ENCODE peak calls at places on chromosomes 1 and 21, in four cellular contexts. One of them, this sample, is unnamed. For H3K27me3, the result is how much of the 10 kb centered on the place peaks cover.

GRCh38 chr1:84869750-84870149 is 23.3 kb downstream of the LPAR3 start:
- DNase-seq in mesendoderm: no peak
- DNase-seq in GM23248: peak
- DNase-seq in dorsolateral prefrontal cortex: no peak
- DNase-seq in this sample: no peak

GRCh38 chr1:169779150-169779549 is 15.6 kb downstream of the METTL18 start:
- DNase-seq in GM23248: no peak
- DNase-seq in dorsolateral prefrontal cortex: no peak
- DNase-seq in mesendoderm: no peak
- DNase-seq in this sample: peak

GRCh38 chr1:231395996-231396385 is 26.1 kb downstream of the EGLN1 start:
- DNase-seq in GM23248: no peak
- DNase-seq in dorsolateral prefrontal cortex: no peak
- DNase-seq in mesendoderm: no peak
- DNase-seq in this sample: no peak

GRCh38 chr1:235203428-235203827 is 42.4 kb upstream of the RBM34 start:
- DNase-seq in GM23248: no peak
- DNase-seq in dorsolateral prefrontal cortex: no peak
- DNase-seq in mesendoderm: no peak
- DNase-seq in this sample: no peak

GRCh38 chr1:151881479-151881878 is 27.8 kb downstream of the THEM4 start:
- DNase-seq in mesendoderm: no peak
- DNase-seq in GM23248: no peak
- DNase-seq in dorsolateral prefrontal cortex: no peak
- DNase-seq in this sample: no peak

GRCh38 chr1:22502167-22502566 is 50.5 kb downstream of the ZBTB40 start:
- DNase-seq in mesendoderm: no peak
- DNase-seq in dorsolateral prefrontal cortex: no peak
- DNase-seq in GM23248: no peak
- DNase-seq in this sample: no peak

GRCh38 chr1:24047101-24047459 is 64.9 kb downstream of the MYOM3 start:
- DNase-seq in dorsolateral prefrontal cortex: no peak
- DNase-seq in mesendoderm: peak
- DNase-seq in GM23248: peak
- DNase-seq in this sample: no peak

GRCh38 chr1:39574646-39575045 is 1.9 kb downstream of the PABPC4 start:
- DNase-seq in GM23248: peak
- DNase-seq in dorsolateral prefrontal cortex: no peak
- DNase-seq in mesendoderm: peak
- DNase-seq in this sample: no peak

GRCh38 chr1:195939844-195940243 is 668.4 kb downstream of the KCNT2 start:
- DNase-seq in GM23248: peak
- DNase-seq in mesendoderm: peak
- DNase-seq in dorsolateral prefrontal cortex: no peak
- DNase-seq in this sample: peak

GRCh38 chr1:153402226-153402625 is 11.4 kb upstream of the S100A8 start:
- DNase-seq in dorsolateral prefrontal cortex: no peak
- DNase-seq in GM23248: no peak
- DNase-seq in mesendoderm: no peak
- DNase-seq in this sample: no peak

GRCh38 chr1:113040041-113040440 is 33.0 kb upstream of the LRIG2 start:
- DNase-seq in GM23248: no peak
- DNase-seq in mesendoderm: peak
- DNase-seq in dorsolateral prefrontal cortex: no peak
- DNase-seq in this sample: no peak

GRCh38 chr1:206419250-206419649 is 51.0 kb upstream of the IKBKE start:
- DNase-seq in dorsolateral prefrontal cortex: no peak
- DNase-seq in GM23248: peak
- DNase-seq in mesendoderm: peak
- DNase-seq in this sample: no peak

GRCh38 chr1:239858058-239858457 is 233.6 kb upstream of the FMN2 start:
- DNase-seq in mesendoderm: no peak
- DNase-seq in GM23248: no peak
- DNase-seq in dorsolateral prefrontal cortex: no peak
- DNase-seq in this sample: peak

GRCh38 chr1:68384872-68385390 is 64.8 kb downstream of the RPE65 start:
- DNase-seq in dorsolateral prefrontal cortex: no peak
- DNase-seq in GM23248: peak
- DNase-seq in mesendoderm: no peak
- DNase-seq in this sample: peak

GRCh38 chr1:186183219-186183618 is 191.8 kb downstream of the TPR start:
- DNase-seq in GM23248: peak
- DNase-seq in dorsolateral prefrontal cortex: no peak
- DNase-seq in mesendoderm: no peak
- DNase-seq in this sample: peak

GRCh38 chr1:48251858-48252257 is 29.3 kb downstream of the SLC5A9 start:
- DNase-seq in dorsolateral prefrontal cortex: no peak
- DNase-seq in mesendoderm: no peak
- DNase-seq in GM23248: no peak
- DNase-seq in this sample: no peak

GRCh38 chr1:4702927-4703326 is 48.5 kb downstream of the AJAP1 start:
- DNase-seq in dorsolateral prefrontal cortex: no peak
- DNase-seq in GM23248: peak
- DNase-seq in mesendoderm: no peak
- DNase-seq in this sample: no peak

GRCh38 chr21:26070822-26071425 is 99.6 kb downstream of the APP start:
- DNase-seq in GM23248: peak
- DNase-seq in mesendoderm: peak
- DNase-seq in dorsolateral prefrontal cortex: no peak
- DNase-seq in this sample: peak

GRCh38 chr21:34690041-34690792 is 21.4 kb downstream of the CLIC6 start:
- DNase-seq in GM23248: no peak
- DNase-seq in mesendoderm: no peak
- DNase-seq in dorsolateral prefrontal cortex: no peak
- DNase-seq in this sample: no peak

GRCh38 chr1:183070923-183071618 is 47.9 kb downstream of the LAMC1 start:
- DNase-seq in mesendoderm: peak
- DNase-seq in dorsolateral prefrontal cortex: no peak
- DNase-seq in GM23248: peak
- DNase-seq in this sample: peak

GRCh38 chr1:116020668-116021272 is 44.5 kb downstream of the SLC22A15 start:
- DNase-seq in dorsolateral prefrontal cortex: peak
- DNase-seq in GM23248: peak
- DNase-seq in mesendoderm: peak
- DNase-seq in this sample: peak

GRCh38 chr1:94927405-94928175 is 680 bp upstream of the CNN3 start:
- DNase-seq in mesendoderm: peak
- DNase-seq in GM23248: peak
- DNase-seq in dorsolateral prefrontal cortex: peak
- DNase-seq in this sample: peak

GRCh38 chr1:66980745-66981367 is 56.1 kb downstream of the MIER1 start:
- DNase-seq in dorsolateral prefrontal cortex: no peak
- DNase-seq in GM23248: peak
- DNase-seq in mesendoderm: no peak
- DNase-seq in this sample: no peak

GRCh38 chr1:64875101-64875500 is 91.2 kb downstream of the JAK1 start:
- DNase-seq in mesendoderm: no peak
- DNase-seq in dorsolateral prefrontal cortex: no peak
- DNase-seq in GM23248: no peak
- DNase-seq in this sample: no peak

GRCh38 chr1:6593810-6594209 is 8.9 kb downstream of the KLHL21 start:
- DNase-seq in GM23248: no peak
- DNase-seq in mesendoderm: no peak
- DNase-seq in dorsolateral prefrontal cortex: no peak
- DNase-seq in this sample: no peak

GRCh38 chr1:203124546-203125317 is 2.8 kb upstream of the ADORA1 start:
- DNase-seq in dorsolateral prefrontal cortex: no peak
- DNase-seq in mesendoderm: no peak
- DNase-seq in GM23248: peak
- DNase-seq in this sample: no peak

GRCh38 chr1:228240411-228241240 is 32.8 kb downstream of the OBSCN start:
- DNase-seq in mesendoderm: no peak
- DNase-seq in dorsolateral prefrontal cortex: no peak
- DNase-seq in GM23248: no peak
- DNase-seq in this sample: no peak

GRCh38 chr1:84892657-84893618 is at the start of gene LPAR3:
- DNase-seq in mesendoderm: peak
- DNase-seq in GM23248: peak
- DNase-seq in dorsolateral prefrontal cortex: no peak
- DNase-seq in this sample: peak

DNA sequence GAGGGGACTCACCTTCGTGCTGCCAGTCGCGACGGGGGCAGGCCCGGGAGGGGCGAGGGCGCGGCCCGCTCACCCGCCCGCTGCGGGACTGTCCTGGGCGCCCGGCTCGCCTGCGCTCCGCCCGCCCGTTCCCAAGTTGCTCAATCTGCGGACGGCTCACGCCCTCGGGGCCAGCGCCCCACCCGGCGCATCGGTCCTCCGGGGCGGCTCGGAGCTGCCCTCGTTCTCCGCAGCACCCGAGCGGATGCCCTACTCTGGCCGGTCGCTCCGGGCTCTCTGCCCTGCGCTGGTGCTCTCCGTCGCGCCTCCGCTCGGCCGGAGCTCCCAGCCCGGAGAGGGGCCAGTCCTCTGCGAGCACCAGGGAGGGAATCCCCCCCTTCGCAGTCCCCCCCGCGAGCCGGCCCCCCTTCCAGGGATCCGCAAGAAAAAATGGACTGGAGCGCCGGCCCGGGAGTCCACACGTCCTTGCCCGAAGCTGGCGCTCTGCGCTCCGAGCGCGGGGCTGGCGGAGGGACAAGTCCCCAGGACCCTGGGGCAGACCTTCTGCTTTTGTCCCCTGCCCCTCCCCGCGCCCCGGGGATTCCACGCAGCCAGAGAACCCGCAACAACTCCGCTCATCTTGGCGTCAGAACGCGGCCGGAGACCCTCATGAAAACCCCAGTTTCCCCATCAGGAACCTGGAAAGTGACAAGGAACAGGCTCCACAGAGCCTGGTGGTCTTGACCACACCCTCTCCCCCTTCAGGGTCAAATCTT is at the start of gene RSPO1:
- DNase-seq in dorsolateral prefrontal cortex: no peak
- DNase-seq in mesendoderm: peak
- DNase-seq in GM23248: peak
- DNase-seq in this sample: no peak
- H3K4me3 ChIP-seq in dorsolateral prefrontal cortex: peak
- H3K4me3 ChIP-seq in mesendoderm: no peak
- H3K4me3 ChIP-seq in GM23248: peak
- H3K4me3 ChIP-seq in this sample: no peak

DNA sequence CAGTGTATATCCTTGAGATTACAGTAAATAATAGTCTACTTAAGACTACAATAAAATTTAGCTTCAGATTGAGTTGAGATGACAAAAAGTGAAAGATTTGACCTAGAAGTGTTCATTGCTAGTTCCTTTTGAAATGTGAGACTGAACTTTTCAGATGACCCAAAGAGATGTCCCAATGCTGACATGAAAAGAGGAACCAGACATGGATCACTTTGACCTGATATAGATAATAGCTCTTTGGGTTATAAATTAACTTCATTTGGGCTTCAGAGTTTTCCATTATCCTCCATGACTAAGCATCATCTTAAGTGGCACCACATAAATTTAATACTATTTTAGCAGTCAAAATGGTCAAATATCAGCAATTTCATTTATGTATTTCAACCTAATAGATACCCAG is 25.7 kb upstream of the OR10J5 start:
- DNase-seq in mesendoderm: no peak
- DNase-seq in GM23248: no peak
- DNase-seq in dorsolateral prefrontal cortex: no peak
- DNase-seq in this sample: no peak
- H3K27ac ChIP-seq in mesendoderm: no peak
- H3K27ac ChIP-seq in GM23248: no peak
- H3K27ac ChIP-seq in dorsolateral prefrontal cortex: no peak
- H3K27ac ChIP-seq in this sample: no peak

GRCh38 chr21:32477424-32477745 is 64.9 kb downstream of the EVA1C start:
- DNase-seq in mesendoderm: no peak
- DNase-seq in GM23248: no peak
- DNase-seq in dorsolateral prefrontal cortex: no peak
- DNase-seq in this sample: peak
- H3K27me3 ChIP-seq in mesendoderm: under half
- H3K27me3 ChIP-seq in GM23248: under half
- H3K27me3 ChIP-seq in dorsolateral prefrontal cortex: under half
- H3K27me3 ChIP-seq in this sample: under half

GRCh38 chr1:20359451-20360330 is 69.0 kb downstream of the VWA5B1 start:
- DNase-seq in dorsolateral prefrontal cortex: no peak
- DNase-seq in mesendoderm: no peak
- DNase-seq in GM23248: no peak
- DNase-seq in this sample: no peak

GRCh38 chr1:20362856-20363255 is 72.2 kb downstream of the VWA5B1 start:
- DNase-seq in mesendoderm: no peak
- DNase-seq in GM23248: no peak
- DNase-seq in dorsolateral prefrontal cortex: no peak
- DNase-seq in this sample: no peak

GRCh38 chr1:20361805-20362381 is 71.2 kb downstream of the VWA5B1 start:
- DNase-seq in GM23248: peak
- DNase-seq in mesendoderm: peak
- DNase-seq in dorsolateral prefrontal cortex: peak
- DNase-seq in this sample: peak

GRCh38 chr1:20358761-20359263 is 68.1 kb downstream of the VWA5B1 start:
- DNase-seq in mesendoderm: no peak
- DNase-seq in dorsolateral prefrontal cortex: no peak
- DNase-seq in GM23248: peak
- DNase-seq in this sample: peak

GRCh38 chr1:20361401-20361800 is 70.7 kb downstream of the VWA5B1 start:
- DNase-seq in GM23248: peak
- DNase-seq in dorsolateral prefrontal cortex: no peak
- DNase-seq in mesendoderm: no peak
- DNase-seq in this sample: no peak
- H3K4me3 ChIP-seq in GM23248: no peak
- H3K4me3 ChIP-seq in dorsolateral prefrontal cortex: no peak
- H3K4me3 ChIP-seq in mesendoderm: no peak
- H3K4me3 ChIP-seq in this sample: no peak

GRCh38 chr1:229623225-229623624 is 2.7 kb downstream of the TAF5L start:
- DNase-seq in GM23248: no peak
- DNase-seq in dorsolateral prefrontal cortex: no peak
- DNase-seq in mesendoderm: no peak
- DNase-seq in this sample: no peak
- H3K27ac ChIP-seq in GM23248: no peak
- H3K27ac ChIP-seq in dorsolateral prefrontal cortex: no peak
- H3K27ac ChIP-seq in mesendoderm: no peak
- H3K27ac ChIP-seq in this sample: no peak